ENCODE peak calls at places on chromosome 9, in nine cellular contexts. One of them, this sample, is unnamed.

GRCh38 chr9:5767968-5768932 is 64.7 kb downstream of the ERMP1 start:
- DNase-seq in A549: no peak
- DNase-seq in ovary: no peak
- DNase-seq in tibial nerve: no peak
- DNase-seq in transverse colon: no peak
- DNase-seq in suprapubic skin: no peak
- DNase-seq in sigmoid colon: no peak
- DNase-seq in stomach: no peak
- DNase-seq in SK-N-SH: no peak
- DNase-seq in this sample: no peak

GRCh38 chr9:68704498-68704803 is 589 bp upstream of the PIP5K1B start:
- DNase-seq in A549: no peak
- DNase-seq in ovary: no peak
- DNase-seq in tibial nerve: no peak
- DNase-seq in transverse colon: no peak
- DNase-seq in suprapubic skin: no peak
- DNase-seq in sigmoid colon: peak
- DNase-seq in stomach: no peak
- DNase-seq in SK-N-SH: no peak
- DNase-seq in this sample: no peak

GRCh38 chr9:19192213-19193028 is 38.1 kb upstream of the DENND4C start:
- DNase-seq in A549: no peak
- DNase-seq in ovary: no peak
- DNase-seq in tibial nerve: no peak
- DNase-seq in transverse colon: no peak
- DNase-seq in suprapubic skin: no peak
- DNase-seq in sigmoid colon: no peak
- DNase-seq in stomach: no peak
- DNase-seq in SK-N-SH: no peak
- DNase-seq in this sample: no peak

GRCh38 chr9:133282454-133283238 is 7.6 kb upstream of the ABO start:
- DNase-seq in A549: no peak
- DNase-seq in ovary: no peak
- DNase-seq in tibial nerve: no peak
- DNase-seq in transverse colon: peak
- DNase-seq in suprapubic skin: peak
- DNase-seq in sigmoid colon: no peak
- DNase-seq in stomach: peak
- DNase-seq in SK-N-SH: no peak
- DNase-seq in this sample: peak

GRCh38 chr9:126317513-126317912 is 9.1 kb upstream of the MVB12B start:
- DNase-seq in A549: no peak
- DNase-seq in ovary: no peak
- DNase-seq in tibial nerve: no peak
- DNase-seq in transverse colon: peak
- DNase-seq in suprapubic skin: no peak
- DNase-seq in sigmoid colon: no peak
- DNase-seq in stomach: no peak
- DNase-seq in SK-N-SH: no peak
- DNase-seq in this sample: no peak

GRCh38 chr9:113593682-113594281 is 130.3 kb downstream of the RGS3 start:
- DNase-seq in A549: peak
- DNase-seq in ovary: peak
- DNase-seq in tibial nerve: peak
- DNase-seq in transverse colon: peak
- DNase-seq in suprapubic skin: peak
- DNase-seq in sigmoid colon: peak
- DNase-seq in stomach: peak
- DNase-seq in SK-N-SH: peak
- DNase-seq in this sample: peak

GRCh38 chr9:134363450-134363849 is 37.2 kb downstream of the RXRA start:
- DNase-seq in A549: no peak
- DNase-seq in ovary: no peak
- DNase-seq in tibial nerve: no peak
- DNase-seq in transverse colon: no peak
- DNase-seq in suprapubic skin: no peak
- DNase-seq in sigmoid colon: no peak
- DNase-seq in stomach: peak
- DNase-seq in SK-N-SH: no peak
- DNase-seq in this sample: no peak

GRCh38 chr9:87128844-87129493 is 181.7 kb upstream of the GAS1 start:
- DNase-seq in A549: no peak
- DNase-seq in ovary: no peak
- DNase-seq in tibial nerve: no peak
- DNase-seq in transverse colon: no peak
- DNase-seq in suprapubic skin: no peak
- DNase-seq in sigmoid colon: no peak
- DNase-seq in stomach: no peak
- DNase-seq in SK-N-SH: no peak
- DNase-seq in this sample: no peak

GRCh38 chr9:98985596-98985995 is 41.9 kb downstream of the COL15A1 start:
- DNase-seq in A549: no peak
- DNase-seq in ovary: no peak
- DNase-seq in tibial nerve: no peak
- DNase-seq in transverse colon: no peak
- DNase-seq in suprapubic skin: peak
- DNase-seq in sigmoid colon: no peak
- DNase-seq in stomach: no peak
- DNase-seq in SK-N-SH: no peak
- DNase-seq in this sample: no peak

GRCh38 chr9:87479801-87480201 is 17.9 kb upstream of the DAPK1 start:
- DNase-seq in A549: no peak
- DNase-seq in ovary: no peak
- DNase-seq in tibial nerve: no peak
- DNase-seq in transverse colon: peak
- DNase-seq in suprapubic skin: no peak
- DNase-seq in sigmoid colon: no peak
- DNase-seq in stomach: no peak
- DNase-seq in SK-N-SH: no peak
- DNase-seq in this sample: peak

GRCh38 chr9:136882109-136882946 is 4.0 kb upstream of the TRAF2 start:
- DNase-seq in A549: peak
- DNase-seq in ovary: no peak
- DNase-seq in tibial nerve: no peak
- DNase-seq in transverse colon: peak
- DNase-seq in suprapubic skin: no peak
- DNase-seq in sigmoid colon: peak
- DNase-seq in stomach: peak
- DNase-seq in SK-N-SH: peak
- DNase-seq in this sample: peak

DNA sequence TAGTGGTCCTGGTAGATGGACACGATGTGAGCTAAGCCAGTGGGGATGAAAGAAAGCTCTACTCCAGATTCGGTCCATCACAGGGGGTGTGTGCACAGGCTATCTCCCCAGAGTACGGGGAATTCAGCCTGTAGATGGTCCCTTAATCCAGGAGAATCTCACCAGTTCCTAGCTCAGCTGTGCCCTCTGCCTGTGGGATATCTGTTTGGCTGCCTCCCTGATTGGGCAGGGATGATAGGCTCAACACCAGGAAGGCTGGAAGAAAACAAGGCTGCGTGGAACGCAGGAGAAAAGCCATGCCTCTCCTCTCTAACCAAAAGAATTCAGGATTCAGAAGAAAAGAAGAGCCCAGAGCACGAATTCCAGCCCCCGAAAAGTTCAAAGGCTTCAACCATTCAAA is 40.9 kb downstream of the VLDLR start:
- DNase-seq in A549: no peak
- DNase-seq in ovary: no peak
- DNase-seq in tibial nerve: no peak
- DNase-seq in transverse colon: no peak
- DNase-seq in suprapubic skin: no peak
- DNase-seq in sigmoid colon: no peak
- DNase-seq in stomach: peak
- DNase-seq in SK-N-SH: peak
- DNase-seq in this sample: no peak
- TF ChIP-seq EP300 in A549: no peak
- TF ChIP-seq EP300 in ovary: no peak
- TF ChIP-seq EP300 in tibial nerve: no peak
- TF ChIP-seq EP300 in transverse colon: no peak
- TF ChIP-seq EP300 in suprapubic skin: no peak
- TF ChIP-seq EP300 in sigmoid colon: no peak
- TF ChIP-seq EP300 in stomach: no peak
- TF ChIP-seq EP300 in SK-N-SH: no peak
- TF ChIP-seq EP300 in this sample: no peak

DNA sequence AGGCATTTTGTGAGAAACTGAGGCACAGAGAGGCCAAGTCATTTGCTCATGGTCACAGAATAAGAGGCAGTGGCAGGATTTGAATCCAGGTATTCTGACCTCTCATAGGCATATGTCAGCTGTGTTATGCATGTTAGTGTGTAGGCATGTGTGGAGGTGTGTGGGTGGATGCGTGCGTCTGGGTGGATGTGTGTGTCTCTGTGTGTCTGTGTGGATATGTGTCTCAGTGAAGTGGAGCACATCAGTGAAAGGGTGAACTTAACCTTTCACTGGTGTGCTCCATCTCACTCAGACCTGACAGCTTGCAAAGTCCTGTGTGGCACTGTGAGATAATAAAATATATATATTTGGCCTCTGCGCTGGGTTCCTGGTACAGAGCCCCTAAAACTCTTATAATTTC is 32.0 kb upstream of the SMU1 start:
- DNase-seq in A549: no peak
- DNase-seq in ovary: no peak
- DNase-seq in tibial nerve: no peak
- DNase-seq in transverse colon: no peak
- DNase-seq in suprapubic skin: no peak
- DNase-seq in sigmoid colon: no peak
- DNase-seq in stomach: no peak
- DNase-seq in SK-N-SH: no peak
- DNase-seq in this sample: no peak
- TF ChIP-seq EP300 in A549: no peak
- TF ChIP-seq EP300 in ovary: no peak
- TF ChIP-seq EP300 in tibial nerve: no peak
- TF ChIP-seq EP300 in transverse colon: no peak
- TF ChIP-seq EP300 in suprapubic skin: no peak
- TF ChIP-seq EP300 in sigmoid colon: no peak
- TF ChIP-seq EP300 in stomach: no peak
- TF ChIP-seq EP300 in SK-N-SH: no peak
- TF ChIP-seq EP300 in this sample: no peak

GRCh38 chr9:96460877-96461276 is 10.9 kb downstream of the HABP4 start:
- DNase-seq in A549: no peak
- DNase-seq in ovary: no peak
- DNase-seq in tibial nerve: no peak
- DNase-seq in transverse colon: no peak
- DNase-seq in suprapubic skin: no peak
- DNase-seq in sigmoid colon: no peak
- DNase-seq in stomach: no peak
- DNase-seq in SK-N-SH: no peak
- DNase-seq in this sample: no peak
- TF ChIP-seq EP300 in A549: no peak
- TF ChIP-seq EP300 in ovary: no peak
- TF ChIP-seq EP300 in tibial nerve: no peak
- TF ChIP-seq EP300 in transverse colon: no peak
- TF ChIP-seq EP300 in suprapubic skin: no peak
- TF ChIP-seq EP300 in sigmoid colon: no peak
- TF ChIP-seq EP300 in stomach: no peak
- TF ChIP-seq EP300 in SK-N-SH: no peak
- TF ChIP-seq EP300 in this sample: no peak

GRCh38 chr9:76206821-76207220 is 187.4 kb downstream of the RFK start:
- DNase-seq in A549: no peak
- DNase-seq in ovary: no peak
- DNase-seq in tibial nerve: no peak
- DNase-seq in transverse colon: no peak
- DNase-seq in suprapubic skin: no peak
- DNase-seq in sigmoid colon: no peak
- DNase-seq in stomach: no peak
- DNase-seq in SK-N-SH: no peak
- DNase-seq in this sample: no peak
- TF ChIP-seq EP300 in A549: no peak
- TF ChIP-seq EP300 in ovary: no peak
- TF ChIP-seq EP300 in tibial nerve: no peak
- TF ChIP-seq EP300 in transverse colon: no peak
- TF ChIP-seq EP300 in suprapubic skin: no peak
- TF ChIP-seq EP300 in sigmoid colon: no peak
- TF ChIP-seq EP300 in stomach: no peak
- TF ChIP-seq EP300 in SK-N-SH: no peak
- TF ChIP-seq EP300 in this sample: no peak

DNA sequence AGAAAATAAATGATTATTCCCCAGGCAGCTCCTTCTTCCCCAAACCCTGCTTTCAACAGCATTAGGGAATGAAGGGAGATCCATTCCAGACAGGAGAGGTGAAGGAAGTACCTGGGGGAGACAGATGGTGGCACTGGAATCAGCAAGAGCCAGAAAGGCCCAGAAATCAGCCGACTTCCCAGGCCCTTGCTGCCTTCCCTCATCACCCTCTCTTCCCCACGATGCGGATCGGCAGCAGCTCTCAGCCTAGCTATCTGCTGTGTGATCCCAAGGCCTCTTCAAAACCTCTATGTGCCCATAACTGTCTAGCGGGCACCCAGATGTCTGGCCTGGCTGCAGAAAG is 13.0 kb downstream of the CNTFR start:
- DNase-seq in A549: no peak
- DNase-seq in ovary: no peak
- DNase-seq in tibial nerve: no peak
- DNase-seq in transverse colon: no peak
- DNase-seq in suprapubic skin: no peak
- DNase-seq in sigmoid colon: no peak
- DNase-seq in stomach: no peak
- DNase-seq in SK-N-SH: no peak
- DNase-seq in this sample: no peak
- TF ChIP-seq EP300 in A549: no peak
- TF ChIP-seq EP300 in ovary: no peak
- TF ChIP-seq EP300 in tibial nerve: no peak
- TF ChIP-seq EP300 in transverse colon: no peak
- TF ChIP-seq EP300 in suprapubic skin: no peak
- TF ChIP-seq EP300 in sigmoid colon: no peak
- TF ChIP-seq EP300 in stomach: no peak
- TF ChIP-seq EP300 in SK-N-SH: no peak
- TF ChIP-seq EP300 in this sample: no peak

GRCh38 chr9:131382850-131383729 is 10.8 kb upstream of the PRRC2B start:
- DNase-seq in A549: peak
- DNase-seq in ovary: peak
- DNase-seq in tibial nerve: no peak
- DNase-seq in transverse colon: no peak
- DNase-seq in suprapubic skin: no peak
- DNase-seq in sigmoid colon: peak
- DNase-seq in stomach: peak
- DNase-seq in SK-N-SH: no peak
- DNase-seq in this sample: no peak
- TF ChIP-seq EP300 in A549: no peak
- TF ChIP-seq EP300 in ovary: no peak
- TF ChIP-seq EP300 in tibial nerve: no peak
- TF ChIP-seq EP300 in transverse colon: no peak
- TF ChIP-seq EP300 in suprapubic skin: no peak
- TF ChIP-seq EP300 in sigmoid colon: no peak
- TF ChIP-seq EP300 in stomach: no peak
- TF ChIP-seq EP300 in SK-N-SH: no peak
- TF ChIP-seq EP300 in this sample: no peak

GRCh38 chr9:129143461-129143927 is 32.3 kb downstream of the PTPA start:
- DNase-seq in A549: no peak
- DNase-seq in ovary: peak
- DNase-seq in tibial nerve: no peak
- DNase-seq in transverse colon: peak
- DNase-seq in suprapubic skin: no peak
- DNase-seq in sigmoid colon: peak
- DNase-seq in stomach: no peak
- DNase-seq in SK-N-SH: no peak
- DNase-seq in this sample: peak
- TF ChIP-seq EP300 in A549: no peak
- TF ChIP-seq EP300 in ovary: no peak
- TF ChIP-seq EP300 in tibial nerve: no peak
- TF ChIP-seq EP300 in transverse colon: no peak
- TF ChIP-seq EP300 in suprapubic skin: no peak
- TF ChIP-seq EP300 in sigmoid colon: no peak
- TF ChIP-seq EP300 in stomach: no peak
- TF ChIP-seq EP300 in SK-N-SH: no peak
- TF ChIP-seq EP300 in this sample: no peak

GRCh38 chr9:89596937-89597555 is 7.8 kb upstream of the GADD45G start:
- DNase-seq in A549: no peak
- DNase-seq in ovary: no peak
- DNase-seq in tibial nerve: no peak
- DNase-seq in transverse colon: no peak
- DNase-seq in suprapubic skin: peak
- DNase-seq in sigmoid colon: no peak
- DNase-seq in stomach: no peak
- DNase-seq in SK-N-SH: no peak
- DNase-seq in this sample: no peak
- TF ChIP-seq EP300 in A549: no peak
- TF ChIP-seq EP300 in ovary: no peak
- TF ChIP-seq EP300 in tibial nerve: no peak
- TF ChIP-seq EP300 in transverse colon: no peak
- TF ChIP-seq EP300 in suprapubic skin: no peak
- TF ChIP-seq EP300 in sigmoid colon: no peak
- TF ChIP-seq EP300 in stomach: no peak
- TF ChIP-seq EP300 in SK-N-SH: no peak
- TF ChIP-seq EP300 in this sample: no peak